ENCODE peak calls at places on chromosome 7, in seven cellular contexts. A is NB4; V is WERI-Rb-1; M is EH; Z is PC-3; U is activated naive CD4-positive, alpha-beta T cell; O is posterior vena cava. B is an unnamed sample.

GRCh38 chr7:149853157-149853556 is 15.0 kb downstream of the ZNF862 start:
- DNase-seq in Z (no peak), A (no peak), U (no peak), M (peak), O (no peak), V (no peak), B (no peak)

GRCh38 chr7:110850239-110850638 is 240.7 kb upstream of the LRRN3 start:
- DNase-seq in Z (no peak), A (no peak), M (no peak), O (no peak), V (no peak), U (no peak), B (no peak)

GRCh38 chr7:116210345-116211005 is at the start of gene TES:
- DNase-seq in Z (peak), A (no peak), M (peak), V (peak), U (peak), O (peak), B (peak)

GRCh38 chr7:27128776-27129728 is 1.5 kb downstream of the HOXA4 start:
- DNase-seq in O (no peak), M (no peak), V (no peak), U (no peak), A (no peak), Z (no peak), B (no peak)

GRCh38 chr7:36266683-36267082 is 113.6 kb downstream of the EEPD1 start:
- DNase-seq in V (no peak), O (no peak), U (no peak), M (no peak), A (no peak), Z (peak), B (no peak)

GRCh38 chr7:137965942-137966624 is 35.8 kb downstream of the CREB3L2 start:
- DNase-seq in A (peak), U (no peak), M (no peak), O (no peak), V (no peak), Z (no peak), B (no peak)

GRCh38 chr7:107860241-107860961 is 30.6 kb upstream of the DLD start:
- DNase-seq in O (no peak), A (no peak), U (no peak), M (no peak), V (no peak), Z (no peak), B (no peak)

GRCh38 chr7:2106920-2107319 is 125.8 kb downstream of the MAD1L1 start:
- DNase-seq in Z (peak), A (no peak), M (peak), U (no peak), V (no peak), O (no peak), B (no peak)

GRCh38 chr7:93212881-93213280 is 13.4 kb downstream of the HEPACAM2 start:
- DNase-seq in M (no peak), A (no peak), Z (no peak), V (peak), U (no peak), O (no peak), B (no peak)

GRCh38 chr7:112511451-112512220 is 30.8 kb downstream of the LSMEM1 start:
- DNase-seq in V (no peak), M (no peak), Z (no peak), A (no peak), O (no peak), U (no peak), B (no peak)

GRCh38 chr7:151888716-151889115 is 11.8 kb upstream of the PRKAG2 start:
- DNase-seq in U (no peak), M (no peak), Z (no peak), O (no peak), V (no peak), A (no peak), B (no peak)